ENCODE peak calls at places on chromosome 15, in eight cellular contexts. Y is HS-5, Z is midbrain, N is foreskin keratinocyte, C is psoas muscle, E is IMR-90, U is SW 1271, X is lower leg skin. W is an unnamed sample.

GRCh38 chr15:87572381-87572780 is 684.2 kb downstream of the NTRK3 start:
- DNase-seq in U (no peak), Z (no peak), Y (no peak), C (no peak), E (no peak), X (no peak), N (no peak), W (no peak)

GRCh38 chr15:58492661-58493397 is 61.0 kb downstream of the LIPC start:
- DNase-seq in U (no peak), Z (no peak), C (no peak), N (no peak), X (peak; percentile 52), E (peak; percentile 21), Y (no peak), W (no peak)

GRCh38 chr15:83653639-83654378 is at the start of gene ADAMTSL3:
- DNase-seq in U (no peak), C (peak; percentile 86), X (peak; percentile 90), Y (no peak), E (no peak), N (no peak), Z (peak; percentile 39), W (peak; percentile 5)

GRCh38 chr15:45230246-45230965 is 21.6 kb upstream of the SLC28A2 start:
- DNase-seq in N (no peak), U (no peak), Y (no peak), Z (no peak), X (no peak), E (no peak), C (no peak), W (no peak)

GRCh38 chr15:62756995-62757360 is 285.6 kb upstream of the TPM1 start:
- DNase-seq in N (no peak), X (no peak), Y (no peak), E (no peak), Z (no peak), U (no peak), C (no peak), W (no peak)

GRCh38 chr15:43127752-43128151 is 5.6 kb upstream of the TMEM62 start:
- DNase-seq in C (no peak), X (no peak), Y (no peak), U (no peak), Z (no peak), E (no peak), N (no peak), W (no peak)

GRCh38 chr15:43204016-43204901 is 16.6 kb downstream of the EPB42 start:
- DNase-seq in Z (no peak), U (no peak), X (peak; percentile 68), Y (no peak), E (peak; percentile 75), N (no peak), C (peak; percentile 75), W (peak; percentile 43)

GRCh38 chr15:38521316-38521715 is 43.3 kb downstream of the RASGRP1 start:
- DNase-seq in Y (no peak), Z (no peak), C (no peak), N (no peak), U (no peak), X (no peak), E (no peak), W (no peak)

GRCh38 chr15:55587321-55588069 is 650 bp downstream of the PYGO1 start:
- DNase-seq in X (no peak), E (peak; percentile 47), C (peak; percentile 69), U (no peak), Z (peak; percentile 17), N (no peak), Y (no peak), W (no peak)

GRCh38 chr15:63833246-63833696 is 477 bp downstream of the HERC1 start:
- DNase-seq in Y (no peak), E (peak; percentile 36), Z (no peak), X (peak; percentile 89), C (peak; percentile 70), U (no peak), N (no peak), W (peak; percentile 76)

GRCh38 chr15:85086855-85087254 is 105.2 kb downstream of the PDE8A start:
- DNase-seq in C (no peak), X (no peak), N (no peak), E (no peak), Z (no peak), Y (no peak), U (no peak), W (no peak)

GRCh38 chr15:63752075-63752684 is 81.6 kb downstream of the HERC1 start:
- DNase-seq in U (peak; percentile 34), Z (peak; percentile 68), C (no peak), Y (peak; percentile 34), N (no peak), X (no peak), E (peak; percentile 65), W (peak; percentile 76)

GRCh38 chr15:72092691-72093090 is 25.3 kb downstream of the MYO9A start:
- DNase-seq in U (no peak), C (no peak), E (no peak), Z (no peak), X (no peak), Y (no peak), N (no peak), W (no peak)

GRCh38 chr15:98635848-98636247 is 12.5 kb upstream of the IGF1R start:
- DNase-seq in E (no peak), X (no peak), Z (no peak), U (no peak), C (no peak), N (no peak), Y (no peak), W (no peak)

GRCh38 chr15:65245096-65245849 is 34.0 kb upstream of the CILP start:
- DNase-seq in U (no peak), E (peak; percentile 88), N (no peak), C (peak; percentile 72), Y (peak; percentile 14), X (no peak), Z (no peak), W (no peak)

W was measured in RPMI8226.